ENCODE peak calls at places on chromosome 14, in four cellular contexts. Y is fibroblast of pulmonary artery, L is Peyer's patch, P is HFFc6. J is an unnamed sample.
A peak's percentile ranks its signal among the peaks of the same experiment; 100 is the strongest.

GRCh38 chr14:60304509-60304908 is 55.5 kb downstream of the PPM1A start:
- DNase-seq in P (no peak), L (no peak), Y (no peak), J (no peak)

GRCh38 chr14:104689620-104690265 is 325 bp downstream of the INF2 start:
- DNase-seq in P (no peak), L (no peak), Y (no peak), J (no peak)

GRCh38 chr14:94334837-94335236 is 11.7 kb upstream of the SERPINA6 start:
- DNase-seq in P (no peak), Y (no peak), L (no peak), J (peak; percentile 18)

GRCh38 chr14:29798776-29799175 is 128.9 kb downstream of the PRKD1 start:
- DNase-seq in L (no peak), P (no peak), Y (no peak), J (no peak)

GRCh38 chr14:25411933-25412757 is 362.2 kb upstream of the STXBP6 start:
- DNase-seq in Y (peak; percentile 16), P (no peak), L (no peak), J (peak; percentile 1)

GRCh38 chr14:61287196-61287595 is 6.1 kb upstream of the TMEM30B start:
- DNase-seq in L (no peak), Y (no peak), P (no peak), J (no peak)

GRCh38 chr14:105939810-105940508 is 413.6 kb downstream of the TMEM121 start:
- DNase-seq in L (peak; percentile 39), Y (no peak), P (no peak), J (no peak)

GRCh38 chr14:102075155-102075554 is 11.7 kb downstream of the HSP90AA1 start:
- DNase-seq in P (no peak), Y (no peak), L (no peak), J (no peak)

GRCh38 chr14:72894623-72895378 is 900 bp upstream of the DPF3 start:
- DNase-seq in Y (no peak), P (no peak), L (peak; percentile 57), J (peak; percentile 19)

GRCh38 chr14:85281921-85282320 is 248.0 kb upstream of the FLRT2 start:
- DNase-seq in L (no peak), P (no peak), Y (no peak), J (no peak)

GRCh38 chr14:24903337-24903736 is 146.6 kb downstream of the STXBP6 start:
- DNase-seq in P (peak; percentile 59), Y (peak; percentile 60), L (no peak), J (peak; percentile 75)

GRCh38 chr14:100567009-100567876 is 20.0 kb downstream of the BEGAIN start:
- DNase-seq in P (no peak), L (no peak), Y (no peak), J (no peak)

GRCh38 chr14:64232095-64232830 is 61.9 kb downstream of the ESR2 start:
- DNase-seq in Y (peak; percentile 95), P (peak; percentile 82), L (no peak), J (peak; percentile 94)

GRCh38 chr14:45181329-45181728 is 45.6 kb downstream of the FANCM start:
- DNase-seq in L (no peak), Y (peak; percentile 30), P (no peak), J (peak; percentile 27)

GRCh38 chr14:21940887-21941855 is 267.6 kb upstream of the OR4E1 start:
- DNase-seq in P (no peak), Y (peak; percentile 18), L (no peak), J (peak; percentile 2)

GRCh38 chr14:52348796-52349195 is 34.7 kb downstream of the PTGER2 start:
- DNase-seq in L (no peak), P (peak; percentile 37), Y (peak; percentile 65), J (peak; percentile 64)

GRCh38 chr14:49893309-49894213 is 679 bp downstream of the ARF6 start:
- DNase-seq in L (peak; percentile 82), P (no peak), Y (peak; percentile 54), J (no peak)

GRCh38 chr14:68753696-68754095 is 39.2 kb downstream of the ZFP36L1 start:
- DNase-seq in P (no peak), L (no peak), Y (peak; percentile 31), J (no peak)

GRCh38 chr14:58479975-58480374 is 52.5 kb downstream of the KIAA0586 start:
- DNase-seq in P (no peak), L (no peak), Y (no peak), J (no peak)

GRCh38 chr14:25537846-25538455 is 488.0 kb upstream of the STXBP6 start:
- DNase-seq in Y (no peak), L (no peak), P (no peak), J (no peak)

GRCh38 chr14:72701610-72702009 is 192.3 kb downstream of the DPF3 start:
- DNase-seq in Y (no peak), L (no peak), P (no peak), J (no peak)

GRCh38 chr14:89701079-89702043 is 253.2 kb downstream of the EFCAB11 start:
- DNase-seq in P (peak; percentile 68), Y (peak; percentile 71), L (peak; percentile 91), J (peak; percentile 70)

GRCh38 chr14:39762576-39763401 is 330.6 kb upstream of the FBXO33 start:
- DNase-seq in P (no peak), Y (peak; percentile 5), L (no peak), J (no peak)

GRCh38 chr14:103916636-103917262 is 11.5 kb upstream of the TDRD9 start:
- DNase-seq in P (no peak), Y (no peak), L (no peak), J (no peak)

GRCh38 chr14:61281186-61281676 is at the start of gene TMEM30B:
- DNase-seq in L (peak; percentile 94), Y (no peak), P (no peak), J (no peak)

GRCh38 chr14:36654185-36655053 is 7.2 kb upstream of the PAX9 start:
- DNase-seq in P (no peak), Y (no peak), L (no peak), J (no peak)

GRCh38 chr14:22910916-22911315 is 8.0 kb downstream of the RBM23 start:
- DNase-seq in L (no peak), Y (no peak), P (no peak), J (no peak)

GRCh38 chr14:24943024-24943423 is 106.9 kb downstream of the STXBP6 start:
- DNase-seq in P (no peak), Y (no peak), L (no peak), J (no peak)

GRCh38 chr14:28661171-28661772 is 105.3 kb upstream of the FOXG1 start:
- DNase-seq in L (no peak), P (no peak), Y (peak; percentile 80), J (peak; percentile 97)

GRCh38 chr14:102323102-102323501 is 3.6 kb downstream of the ZNF839 start:
- DNase-seq in P (peak; percentile 78), Y (peak; percentile 90), L (no peak), J (peak; percentile 69)

GRCh38 chr14:78104655-78105054 is 65.5 kb upstream of the NRXN3 start:
- DNase-seq in P (no peak), L (no peak), Y (no peak), J (no peak)

GRCh38 chr14:55102141-55102547 is 26.9 kb upstream of the LGALS3 start:
- DNase-seq in L (peak; percentile 67), Y (peak; percentile 100), P (peak; percentile 95), J (peak; percentile 97)

GRCh38 chr14:55105991-55106390 is 23.1 kb upstream of the LGALS3 start:
- DNase-seq in P (no peak), Y (no peak), L (no peak), J (no peak)

GRCh38 chr14:55104051-55104954 is 24.7 kb upstream of the LGALS3 start:
- DNase-seq in L (no peak), Y (no peak), P (no peak), J (no peak)

GRCh38 chr14:55101698-55102097 is 27.4 kb upstream of the LGALS3 start:
- DNase-seq in L (no peak), Y (no peak), P (no peak), J (no peak)

GRCh38 chr14:55103005-55103640 is 25.9 kb upstream of the LGALS3 start:
- DNase-seq in L (peak; percentile 88), Y (peak; percentile 94), P (peak; percentile 95), J (peak; percentile 95)
- TF ChIP-seq CTCF in L (no peak), Y (no peak), P (no peak), J (no peak)

GRCh38 chr14:65286443-65286842 is 126.1 kb upstream of the FUT8 start:
- DNase-seq in P (no peak), Y (peak; percentile 30), L (no peak), J (no peak)
- TF ChIP-seq CTCF in P (peak; percentile 69), Y (peak; percentile 20), L (peak; percentile 42), J (peak; percentile 11)

DNA sequence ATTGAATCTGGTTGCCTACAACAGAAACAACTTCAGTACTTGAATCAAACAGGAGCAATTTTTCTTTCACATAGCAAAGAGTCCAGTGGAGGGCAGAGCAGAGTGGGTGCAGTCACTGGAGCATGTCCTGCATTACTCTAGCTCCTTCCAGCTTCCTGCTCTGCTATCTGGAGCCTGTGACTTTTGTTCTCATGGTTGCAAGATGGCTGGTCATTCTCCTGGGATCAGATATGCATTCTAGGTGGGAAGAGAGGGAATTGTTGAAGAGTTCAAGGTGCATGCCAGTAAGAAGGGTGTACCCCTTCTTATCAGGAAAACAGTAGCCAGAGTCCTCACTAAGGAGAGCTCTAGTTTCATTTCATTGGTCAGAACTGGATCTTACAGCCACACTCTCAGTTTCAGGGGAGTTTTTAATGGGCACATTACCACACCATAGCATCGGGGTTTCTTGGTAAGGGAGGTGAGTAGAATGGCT is 8.0 kb downstream of the IFT43 start:
- DNase-seq in P (no peak), L (no peak), Y (no peak), J (no peak)
- TF ChIP-seq CTCF in P (no peak), L (no peak), Y (no peak), J (no peak)

GRCh38 chr14:20836668-20837338 is 34.2 kb upstream of the RNASE1 start:
- DNase-seq in L (no peak), P (peak; percentile 44), Y (peak; percentile 41), J (no peak)
- TF ChIP-seq CTCF in L (no peak), P (peak; percentile 71), Y (peak; percentile 45), J (peak; percentile 25)

GRCh38 chr14:33914676-33915516 is 36.0 kb downstream of the EGLN3 start:
- DNase-seq in L (no peak), Y (peak; percentile 90), P (peak; percentile 28), J (peak; percentile 84)
- TF ChIP-seq CTCF in L (no peak), Y (peak; percentile 5), P (no peak), J (no peak)

J was measured in astrocyte of the spinal cord.